ENCODE peak calls at places on chromosomes 11 and 22, in four cellular contexts. B is putamen; D is stimulated activated CD4-positive, alpha-beta T cell treated with anti-CD3 and anti-CD28 coated beads, Interleukin-1b, Interleukin-23, amount 100 ng/mL, for 4 hours; W is ecto neural progenitor cell. J is an unnamed sample.

GRCh38 chr11:130899106-130899505 is 17.2 kb downstream of the SNX19 start:
- DNase-seq in B (no peak), D (no peak), W (no peak), J (no peak)

GRCh38 chr11:119093951-119094815 is 7.5 kb downstream of the DPAGT1 start:
- DNase-seq in B (no peak), D (peak; percentile 34), W (no peak), J (peak; percentile 16)

GRCh38 chr11:9943346-9944110 is 279.7 kb downstream of the SWAP70 start:
- DNase-seq in B (no peak), D (no peak), W (no peak), J (no peak)

GRCh38 chr11:129505266-129505665 is 129.6 kb downstream of the BARX2 start:
- DNase-seq in B (no peak), D (no peak), W (no peak), J (no peak)

GRCh38 chr11:1655168-1656060 is 25.8 kb downstream of the KRTAP5-5 start:
- DNase-seq in B (no peak), D (no peak), W (peak; percentile 43), J (no peak)

GRCh38 chr22:35661377-35661937 is 13.2 kb downstream of the APOL6 start:
- DNase-seq in B (no peak), D (no peak), W (no peak), J (no peak)

GRCh38 chr11:2290351-2290841 is 11.3 kb downstream of the C11orf21 start:
- DNase-seq in B (no peak), D (no peak), W (no peak), J (no peak)

GRCh38 chr11:2886936-2887335 is 1.4 kb upstream of the CDKN1C start:
- DNase-seq in B (no peak), D (no peak), W (no peak), J (no peak)

GRCh38 chr22:28951969-28952521 is 68.7 kb downstream of the ZNRF3 start:
- DNase-seq in B (no peak), D (no peak), W (no peak), J (no peak)

GRCh38 chr11:27972432-27973170 is 135.4 kb downstream of the KIF18A start:
- DNase-seq in B (no peak), D (no peak), W (no peak), J (no peak)

GRCh38 chr11:116145187-116145865 is 627.5 kb downstream of the BUD13 start:
- DNase-seq in B (no peak), D (no peak), W (no peak), J (no peak)

GRCh38 chr11:69040581-69041260 is 8.0 kb upstream of the TPCN2 start:
- DNase-seq in B (no peak), D (no peak), W (no peak), J (no peak)

GRCh38 chr11:69252494-69252845 is 41.5 kb upstream of the MYEOV start:
- DNase-seq in B (no peak), D (no peak), W (no peak), J (no peak)

GRCh38 chr11:1333860-1334259 is 24.4 kb upstream of the TOLLIP start:
- DNase-seq in B (no peak), D (no peak), W (no peak), J (no peak)

GRCh38 chr22:47883757-47884156 is 1121.3 kb downstream of the TBC1D22A start:
- DNase-seq in B (no peak), D (no peak), W (no peak), J (no peak)

GRCh38 chr11:128318856-128319474 is 268.4 kb downstream of the ETS1 start:
- DNase-seq in B (no peak), D (peak; percentile 45), W (no peak), J (no peak)

GRCh38 chr22:37197451-37198289 is 9.6 kb upstream of the C1QTNF6 start:
- DNase-seq in B (no peak), D (no peak), W (no peak), J (no peak)

GRCh38 chr11:75170463-75171201 is 19.7 kb downstream of the SLCO2B1 start:
- DNase-seq in B (no peak), D (no peak), W (no peak), J (no peak)

GRCh38 chr11:119845756-119846155 is 116.8 kb upstream of the NECTIN1 start:
- DNase-seq in B (no peak), D (no peak), W (no peak), J (no peak)

J was measured in midbrain.